ENCODE peak calls at places on chromosomes 7 and 10, in eight cellular contexts. One of them, this sample, is unnamed. For H3K9me3, the result is how much of the 10 kb centered on the place peaks cover.

GRCh38 chr10:117752103-117752502 is 209.6 kb downstream of the EMX2 start:
- DNase-seq in neural progenitor cell: no peak
- DNase-seq in GM23248: no peak
- DNase-seq in hepatocyte: no peak
- DNase-seq in SK-N-SH: no peak
- DNase-seq in HCT116: no peak
- DNase-seq in MM.1S: no peak
- DNase-seq in PC-3: no peak
- DNase-seq in this sample: no peak

GRCh38 chr10:110068780-110069179 is 61.0 kb downstream of the ADD3 start:
- DNase-seq in neural progenitor cell: no peak
- DNase-seq in GM23248: no peak
- DNase-seq in hepatocyte: no peak
- DNase-seq in SK-N-SH: no peak
- DNase-seq in HCT116: no peak
- DNase-seq in MM.1S: no peak
- DNase-seq in PC-3: no peak
- DNase-seq in this sample: no peak

GRCh38 chr7:18916826-18917225 is 200.6 kb downstream of the TWIST1 start:
- DNase-seq in neural progenitor cell: no peak
- DNase-seq in GM23248: no peak
- DNase-seq in hepatocyte: no peak
- DNase-seq in SK-N-SH: no peak
- DNase-seq in HCT116: no peak
- DNase-seq in MM.1S: no peak
- DNase-seq in PC-3: no peak
- DNase-seq in this sample: no peak

GRCh38 chr10:49751636-49752510 is 10.2 kb downstream of the OGDHL start:
- DNase-seq in neural progenitor cell: no peak
- DNase-seq in GM23248: no peak
- DNase-seq in hepatocyte: no peak
- DNase-seq in SK-N-SH: no peak
- DNase-seq in HCT116: no peak
- DNase-seq in MM.1S: no peak
- DNase-seq in PC-3: no peak
- DNase-seq in this sample: no peak

GRCh38 chr7:6278749-6279310 is 6.4 kb upstream of the CYTH3 start:
- DNase-seq in neural progenitor cell: no peak
- DNase-seq in GM23248: no peak
- DNase-seq in hepatocyte: no peak
- DNase-seq in SK-N-SH: no peak
- DNase-seq in HCT116: no peak
- DNase-seq in MM.1S: no peak
- DNase-seq in PC-3: no peak
- DNase-seq in this sample: no peak

GRCh38 chr10:24449334-24449740 is 240.4 kb downstream of the KIAA1217 start:
- DNase-seq in neural progenitor cell: no peak
- DNase-seq in GM23248: peak
- DNase-seq in hepatocyte: no peak
- DNase-seq in SK-N-SH: no peak
- DNase-seq in HCT116: no peak
- DNase-seq in MM.1S: peak
- DNase-seq in PC-3: no peak
- DNase-seq in this sample: no peak

GRCh38 chr7:138752568-138753518 is 45.0 kb upstream of the TMEM213 start:
- DNase-seq in neural progenitor cell: peak
- DNase-seq in GM23248: peak
- DNase-seq in hepatocyte: no peak
- DNase-seq in SK-N-SH: peak
- DNase-seq in HCT116: peak
- DNase-seq in MM.1S: peak
- DNase-seq in PC-3: peak
- DNase-seq in this sample: peak

GRCh38 chr10:17244712-17245365 is 16.8 kb downstream of the VIM start:
- DNase-seq in neural progenitor cell: no peak
- DNase-seq in GM23248: peak
- DNase-seq in hepatocyte: no peak
- DNase-seq in SK-N-SH: no peak
- DNase-seq in HCT116: no peak
- DNase-seq in MM.1S: no peak
- DNase-seq in PC-3: no peak
- DNase-seq in this sample: no peak

GRCh38 chr10:6918305-6918704 is 338.2 kb upstream of the PRKCQ start:
- DNase-seq in neural progenitor cell: peak
- DNase-seq in GM23248: peak
- DNase-seq in hepatocyte: no peak
- DNase-seq in SK-N-SH: peak
- DNase-seq in HCT116: no peak
- DNase-seq in MM.1S: peak
- DNase-seq in PC-3: no peak
- DNase-seq in this sample: peak

GRCh38 chr7:121181357-121181756 is 147.4 kb upstream of the WNT16 start:
- DNase-seq in neural progenitor cell: no peak
- DNase-seq in GM23248: no peak
- DNase-seq in hepatocyte: no peak
- DNase-seq in SK-N-SH: no peak
- DNase-seq in HCT116: no peak
- DNase-seq in MM.1S: no peak
- DNase-seq in PC-3: no peak
- DNase-seq in this sample: no peak

GRCh38 chr10:69439350-69439739 is 11.9 kb upstream of the TSPAN15 start:
- DNase-seq in neural progenitor cell: no peak
- DNase-seq in GM23248: peak
- DNase-seq in hepatocyte: no peak
- DNase-seq in SK-N-SH: no peak
- DNase-seq in HCT116: no peak
- DNase-seq in MM.1S: no peak
- DNase-seq in PC-3: peak
- DNase-seq in this sample: no peak

GRCh38 chr7:66211429-66211828 is 6.3 kb downstream of the TPST1 start:
- DNase-seq in neural progenitor cell: no peak
- DNase-seq in GM23248: peak
- DNase-seq in hepatocyte: no peak
- DNase-seq in SK-N-SH: no peak
- DNase-seq in HCT116: no peak
- DNase-seq in MM.1S: no peak
- DNase-seq in PC-3: no peak
- DNase-seq in this sample: no peak

GRCh38 chr10:118590334-118590733 is 5.1 kb downstream of the PRLHR start:
- DNase-seq in neural progenitor cell: peak
- DNase-seq in GM23248: peak
- DNase-seq in hepatocyte: no peak
- DNase-seq in SK-N-SH: peak
- DNase-seq in HCT116: no peak
- DNase-seq in MM.1S: no peak
- DNase-seq in PC-3: peak
- DNase-seq in this sample: no peak

GRCh38 chr7:26078437-26079362 is 73.3 kb upstream of the NFE2L3 start:
- DNase-seq in neural progenitor cell: peak
- DNase-seq in GM23248: peak
- DNase-seq in hepatocyte: peak
- DNase-seq in SK-N-SH: peak
- DNase-seq in HCT116: peak
- DNase-seq in MM.1S: peak
- DNase-seq in PC-3: peak
- DNase-seq in this sample: peak

GRCh38 chr10:28049286-28049685 is 50.4 kb upstream of the ODAD2 start:
- DNase-seq in neural progenitor cell: no peak
- DNase-seq in GM23248: no peak
- DNase-seq in hepatocyte: no peak
- DNase-seq in SK-N-SH: no peak
- DNase-seq in HCT116: no peak
- DNase-seq in MM.1S: no peak
- DNase-seq in PC-3: no peak
- DNase-seq in this sample: no peak

GRCh38 chr10:28058746-28059145 is 59.9 kb upstream of the ODAD2 start:
- DNase-seq in neural progenitor cell: no peak
- DNase-seq in GM23248: no peak
- DNase-seq in hepatocyte: peak
- DNase-seq in SK-N-SH: no peak
- DNase-seq in HCT116: no peak
- DNase-seq in MM.1S: no peak
- DNase-seq in PC-3: no peak
- DNase-seq in this sample: no peak

GRCh38 chr10:28060031-28060607 is 61.2 kb upstream of the ODAD2 start:
- DNase-seq in neural progenitor cell: no peak
- DNase-seq in GM23248: peak
- DNase-seq in hepatocyte: no peak
- DNase-seq in SK-N-SH: no peak
- DNase-seq in HCT116: no peak
- DNase-seq in MM.1S: no peak
- DNase-seq in PC-3: no peak
- DNase-seq in this sample: no peak

DNA sequence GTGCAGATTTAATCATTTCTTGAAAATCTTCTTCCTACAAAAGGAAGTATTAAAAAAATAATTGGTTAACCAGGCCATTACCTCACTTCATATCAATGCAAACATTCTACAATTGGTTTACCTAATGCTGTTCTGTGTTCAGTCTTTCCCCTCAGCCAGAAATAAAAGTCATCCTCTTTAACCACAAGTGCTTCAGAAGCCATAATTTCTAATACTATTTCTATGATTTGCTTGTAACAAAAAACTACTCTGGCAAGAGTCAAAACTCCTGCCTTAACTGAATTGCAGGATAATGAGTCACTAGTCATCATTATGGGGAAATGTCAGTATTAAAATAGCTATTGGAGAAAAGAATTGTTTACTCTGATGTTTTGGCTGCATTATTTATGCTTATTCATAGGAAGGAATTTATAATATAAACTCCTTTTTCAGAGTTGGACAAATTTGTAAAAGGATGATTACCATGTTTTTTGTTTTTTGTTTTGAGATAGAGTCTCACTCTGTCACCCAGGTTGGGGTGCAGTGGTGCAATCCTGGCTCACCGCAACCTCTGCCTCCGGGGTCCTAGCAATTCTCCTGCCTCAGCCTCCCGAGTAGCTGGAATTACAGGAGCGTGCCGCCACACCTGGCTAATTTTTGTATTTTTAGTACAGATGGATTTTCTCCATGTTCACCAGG is 55.5 kb upstream of the ODAD2 start:
- DNase-seq in neural progenitor cell: no peak
- DNase-seq in GM23248: peak
- DNase-seq in hepatocyte: no peak
- DNase-seq in SK-N-SH: no peak
- DNase-seq in HCT116: peak
- DNase-seq in MM.1S: no peak
- DNase-seq in PC-3: peak
- DNase-seq in this sample: no peak
- H3K27ac ChIP-seq in neural progenitor cell: no peak
- H3K27ac ChIP-seq in GM23248: peak
- H3K27ac ChIP-seq in hepatocyte: no peak
- H3K27ac ChIP-seq in SK-N-SH: no peak
- H3K27ac ChIP-seq in HCT116: peak
- H3K27ac ChIP-seq in MM.1S: no peak
- H3K27ac ChIP-seq in PC-3: peak
- H3K27ac ChIP-seq in this sample: no peak

DNA sequence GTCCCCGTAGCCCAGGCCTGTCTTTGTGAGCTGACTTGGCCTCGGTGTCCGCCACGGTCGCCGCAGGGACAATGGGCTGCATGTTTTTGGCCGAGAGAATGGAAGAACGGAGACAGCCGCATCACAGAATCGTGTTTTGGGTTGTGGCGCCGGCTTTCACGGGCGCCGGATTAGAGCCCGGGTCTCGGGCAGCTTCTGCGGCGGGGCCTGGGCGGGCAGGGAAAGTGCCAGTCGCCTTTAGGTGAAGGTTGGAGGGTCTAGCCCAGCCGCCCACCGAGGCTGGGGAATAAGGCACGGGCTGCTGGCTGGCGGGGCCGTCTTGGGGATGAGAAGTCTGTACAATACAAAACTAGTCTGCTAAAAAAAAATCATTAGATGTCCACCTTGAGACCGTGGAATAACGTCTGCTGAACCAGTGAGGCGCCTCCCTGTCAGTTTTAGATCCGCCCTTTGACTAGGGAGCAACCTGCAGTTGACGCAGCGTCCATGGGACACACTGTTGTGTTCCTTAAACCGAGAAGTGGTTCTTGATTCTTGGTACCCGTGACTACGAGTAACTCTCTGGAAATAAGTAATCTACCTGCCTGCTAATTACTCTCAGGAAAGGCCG is 577 bp downstream of the DNAJB9 start:
- DNase-seq in neural progenitor cell: peak
- DNase-seq in GM23248: peak
- DNase-seq in hepatocyte: peak
- DNase-seq in SK-N-SH: peak
- DNase-seq in HCT116: peak
- DNase-seq in MM.1S: peak
- DNase-seq in PC-3: peak
- DNase-seq in this sample: peak
- TF ChIP-seq EZH2phosphoT487 in neural progenitor cell: no peak
- TF ChIP-seq EZH2phosphoT487 in GM23248: no peak
- TF ChIP-seq EZH2phosphoT487 in hepatocyte: no peak
- TF ChIP-seq EZH2phosphoT487 in SK-N-SH: no peak
- TF ChIP-seq EZH2phosphoT487 in HCT116: no peak
- TF ChIP-seq EZH2phosphoT487 in MM.1S: no peak
- TF ChIP-seq EZH2phosphoT487 in PC-3: no peak
- TF ChIP-seq EZH2phosphoT487 in this sample: no peak

GRCh38 chr10:133487085-133487484 is 33.3 kb downstream of the SCART1 start:
- DNase-seq in neural progenitor cell: no peak
- DNase-seq in GM23248: no peak
- DNase-seq in hepatocyte: no peak
- DNase-seq in SK-N-SH: no peak
- DNase-seq in HCT116: no peak
- DNase-seq in MM.1S: no peak
- DNase-seq in PC-3: no peak
- DNase-seq in this sample: no peak
- H3K9me3 ChIP-seq in neural progenitor cell: under half
- H3K9me3 ChIP-seq in GM23248: under half
- H3K9me3 ChIP-seq in hepatocyte: under half
- H3K9me3 ChIP-seq in SK-N-SH: under half
- H3K9me3 ChIP-seq in HCT116: under half
- H3K9me3 ChIP-seq in MM.1S: under half
- H3K9me3 ChIP-seq in PC-3: under half
- H3K9me3 ChIP-seq in this sample: under half

GRCh38 chr10:119897366-119897765 is 4.8 kb downstream of the SEC23IP start:
- DNase-seq in neural progenitor cell: no peak
- DNase-seq in GM23248: no peak
- DNase-seq in hepatocyte: peak
- DNase-seq in SK-N-SH: no peak
- DNase-seq in HCT116: no peak
- DNase-seq in MM.1S: no peak
- DNase-seq in PC-3: no peak
- DNase-seq in this sample: no peak

GRCh38 chr10:119896937-119897336 is 4.4 kb downstream of the SEC23IP start:
- DNase-seq in neural progenitor cell: no peak
- DNase-seq in GM23248: peak
- DNase-seq in hepatocyte: peak
- DNase-seq in SK-N-SH: peak
- DNase-seq in HCT116: no peak
- DNase-seq in MM.1S: no peak
- DNase-seq in PC-3: peak
- DNase-seq in this sample: no peak

GRCh38 chr10:119898577-119898976 is 6.0 kb downstream of the SEC23IP start:
- DNase-seq in neural progenitor cell: no peak
- DNase-seq in GM23248: no peak
- DNase-seq in hepatocyte: no peak
- DNase-seq in SK-N-SH: no peak
- DNase-seq in HCT116: no peak
- DNase-seq in MM.1S: no peak
- DNase-seq in PC-3: no peak
- DNase-seq in this sample: no peak

GRCh38 chr10:119893845-119894427 is 1.4 kb downstream of the SEC23IP start:
- DNase-seq in neural progenitor cell: no peak
- DNase-seq in GM23248: no peak
- DNase-seq in hepatocyte: no peak
- DNase-seq in SK-N-SH: no peak
- DNase-seq in HCT116: no peak
- DNase-seq in MM.1S: no peak
- DNase-seq in PC-3: no peak
- DNase-seq in this sample: no peak

GRCh38 chr10:119896061-119896655 is 3.6 kb downstream of the SEC23IP start:
- DNase-seq in neural progenitor cell: no peak
- DNase-seq in GM23248: peak
- DNase-seq in hepatocyte: peak
- DNase-seq in SK-N-SH: no peak
- DNase-seq in HCT116: no peak
- DNase-seq in MM.1S: no peak
- DNase-seq in PC-3: peak
- DNase-seq in this sample: no peak
- H3K27ac ChIP-seq in neural progenitor cell: no peak
- H3K27ac ChIP-seq in GM23248: peak
- H3K27ac ChIP-seq in hepatocyte: peak
- H3K27ac ChIP-seq in SK-N-SH: no peak
- H3K27ac ChIP-seq in HCT116: no peak
- H3K27ac ChIP-seq in MM.1S: no peak
- H3K27ac ChIP-seq in PC-3: peak
- H3K27ac ChIP-seq in this sample: no peak

This sample was measured in OCI-LY7.